ENCODE peak calls at places on chromosomes 13 and 19, in four cellular contexts. One of them, this sample, is unnamed.

GRCh38 chr19:46745521-46746280 is at the start of gene FKRP:
- DNase-seq in IMR-90: no peak
- DNase-seq in left ventricle myocardium inferior: peak
- DNase-seq in GM12865: no peak
- DNase-seq in this sample: no peak

GRCh38 chr13:32246468-32246867 is 68.7 kb downstream of the ZAR1L start:
- DNase-seq in IMR-90: peak
- DNase-seq in left ventricle myocardium inferior: peak
- DNase-seq in GM12865: peak
- DNase-seq in this sample: peak

GRCh38 chr13:95684463-95684862 is 7.5 kb downstream of the DNAJC3 start:
- DNase-seq in IMR-90: no peak
- DNase-seq in left ventricle myocardium inferior: no peak
- DNase-seq in GM12865: no peak
- DNase-seq in this sample: no peak

GRCh38 chr19:34135401-34135800 is 36.9 kb upstream of the LSM14A start:
- DNase-seq in IMR-90: no peak
- DNase-seq in left ventricle myocardium inferior: no peak
- DNase-seq in GM12865: no peak
- DNase-seq in this sample: no peak

GRCh38 chr19:15399635-15400034 is 19.2 kb downstream of the AKAP8L start:
- DNase-seq in IMR-90: no peak
- DNase-seq in left ventricle myocardium inferior: no peak
- DNase-seq in GM12865: no peak
- DNase-seq in this sample: no peak

GRCh38 chr19:28508666-28509065 is 704.3 kb downstream of the UQCRFS1 start:
- DNase-seq in IMR-90: no peak
- DNase-seq in left ventricle myocardium inferior: no peak
- DNase-seq in GM12865: no peak
- DNase-seq in this sample: no peak

GRCh38 chr19:10305139-10305806 is 4.3 kb downstream of the ZGLP1 start:
- DNase-seq in IMR-90: peak
- DNase-seq in left ventricle myocardium inferior: no peak
- DNase-seq in GM12865: no peak
- DNase-seq in this sample: peak

GRCh38 chr19:13849991-13850909 is 26.7 kb upstream of the NANOS3 start:
- DNase-seq in IMR-90: peak
- DNase-seq in left ventricle myocardium inferior: peak
- DNase-seq in GM12865: peak
- DNase-seq in this sample: peak

GRCh38 chr19:7492142-7493055 is 3.6 kb upstream of the PEX11G start:
- DNase-seq in IMR-90: no peak
- DNase-seq in left ventricle myocardium inferior: no peak
- DNase-seq in GM12865: no peak
- DNase-seq in this sample: peak

GRCh38 chr19:11375143-11375948 is 880 bp downstream of the SWSAP1 start:
- DNase-seq in IMR-90: no peak
- DNase-seq in left ventricle myocardium inferior: peak
- DNase-seq in GM12865: peak
- DNase-seq in this sample: no peak

GRCh38 chr19:1104452-1105216 is 840 bp downstream of the GPX4 start:
- DNase-seq in IMR-90: peak
- DNase-seq in left ventricle myocardium inferior: peak
- DNase-seq in GM12865: peak
- DNase-seq in this sample: peak

GRCh38 chr13:77118134-77118533 is 91.2 kb upstream of the FBXL3 start:
- DNase-seq in IMR-90: no peak
- DNase-seq in left ventricle myocardium inferior: no peak
- DNase-seq in GM12865: no peak
- DNase-seq in this sample: no peak

GRCh38 chr19:888615-889385 is 4.2 kb downstream of the MED16 start:
- DNase-seq in IMR-90: no peak
- DNase-seq in left ventricle myocardium inferior: no peak
- DNase-seq in GM12865: peak
- DNase-seq in this sample: no peak

GRCh38 chr13:43405457-43405856 is 381.3 kb downstream of the ENOX1 start:
- DNase-seq in IMR-90: peak
- DNase-seq in left ventricle myocardium inferior: no peak
- DNase-seq in GM12865: no peak
- DNase-seq in this sample: peak

GRCh38 chr19:42143341-42144234 is 11.3 kb upstream of the POU2F2 start:
- DNase-seq in IMR-90: peak
- DNase-seq in left ventricle myocardium inferior: no peak
- DNase-seq in GM12865: no peak
- DNase-seq in this sample: peak

GRCh38 chr13:99301913-99302636 is 5.1 kb downstream of the GPR183 start:
- DNase-seq in IMR-90: no peak
- DNase-seq in left ventricle myocardium inferior: no peak
- DNase-seq in GM12865: no peak
- DNase-seq in this sample: no peak

GRCh38 chr19:10271543-10272086 is 695 bp downstream of the ICAM1 start:
- DNase-seq in IMR-90: peak
- DNase-seq in left ventricle myocardium inferior: no peak
- DNase-seq in GM12865: peak
- DNase-seq in this sample: no peak

GRCh38 chr13:42832341-42833153 is 51.2 kb downstream of the FAM216B start:
- DNase-seq in IMR-90: peak
- DNase-seq in left ventricle myocardium inferior: no peak
- DNase-seq in GM12865: no peak
- DNase-seq in this sample: peak

GRCh38 chr13:80251403-80251802 is 89.5 kb downstream of the SPRY2 start:
- DNase-seq in IMR-90: peak
- DNase-seq in left ventricle myocardium inferior: no peak
- DNase-seq in GM12865: peak
- DNase-seq in this sample: peak

GRCh38 chr19:676343-677105 is at the start of gene FSTL3:
- DNase-seq in IMR-90: no peak
- DNase-seq in left ventricle myocardium inferior: no peak
- DNase-seq in GM12865: no peak
- DNase-seq in this sample: no peak

GRCh38 chr13:109790951-109791605 is 4.7 kb upstream of the IRS2 start:
- DNase-seq in IMR-90: peak
- DNase-seq in left ventricle myocardium inferior: no peak
- DNase-seq in GM12865: no peak
- DNase-seq in this sample: peak

GRCh38 chr13:94233831-94234230 is 245.7 kb downstream of the DCT start:
- DNase-seq in IMR-90: no peak
- DNase-seq in left ventricle myocardium inferior: no peak
- DNase-seq in GM12865: no peak
- DNase-seq in this sample: no peak

GRCh38 chr19:10464456-10464855 is 38.7 kb downstream of the KEAP1 start:
- DNase-seq in IMR-90: no peak
- DNase-seq in left ventricle myocardium inferior: no peak
- DNase-seq in GM12865: no peak
- DNase-seq in this sample: no peak

GRCh38 chr19:56885173-56885679 is 44.7 kb upstream of the PEG3 start:
- DNase-seq in IMR-90: no peak
- DNase-seq in left ventricle myocardium inferior: no peak
- DNase-seq in GM12865: no peak
- DNase-seq in this sample: no peak

GRCh38 chr19:49592486-49593232 is 1.7 kb downstream of the PRR12 start:
- DNase-seq in IMR-90: no peak
- DNase-seq in left ventricle myocardium inferior: no peak
- DNase-seq in GM12865: peak
- DNase-seq in this sample: peak

GRCh38 chr13:113955235-113955634 is 18.6 kb downstream of the C13orf46 start:
- DNase-seq in IMR-90: no peak
- DNase-seq in left ventricle myocardium inferior: no peak
- DNase-seq in GM12865: no peak
- DNase-seq in this sample: no peak

GRCh38 chr13:35917252-35917941 is 213.8 kb downstream of the DCLK1 start:
- DNase-seq in IMR-90: no peak
- DNase-seq in left ventricle myocardium inferior: no peak
- DNase-seq in GM12865: peak
- DNase-seq in this sample: no peak

GRCh38 chr19:51272183-51272817 is 21.4 kb downstream of the SIGLECL1 start:
- DNase-seq in IMR-90: no peak
- DNase-seq in left ventricle myocardium inferior: no peak
- DNase-seq in GM12865: no peak
- DNase-seq in this sample: no peak

GRCh38 chr19:18364826-18365528 is 21.0 kb upstream of the GDF15 start:
- DNase-seq in IMR-90: peak
- DNase-seq in left ventricle myocardium inferior: peak
- DNase-seq in GM12865: no peak
- DNase-seq in this sample: peak

GRCh38 chr13:86020350-86021002 is 221.3 kb upstream of the SLITRK6 start:
- DNase-seq in IMR-90: peak
- DNase-seq in left ventricle myocardium inferior: no peak
- DNase-seq in GM12865: no peak
- DNase-seq in this sample: peak

GRCh38 chr13:50069255-50069654 is 54.0 kb downstream of the KCNRG start:
- DNase-seq in IMR-90: peak
- DNase-seq in left ventricle myocardium inferior: no peak
- DNase-seq in GM12865: no peak
- DNase-seq in this sample: peak

GRCh38 chr19:30229524-30230174 is 142.5 kb upstream of the ZNF536 start:
- DNase-seq in IMR-90: peak
- DNase-seq in left ventricle myocardium inferior: no peak
- DNase-seq in GM12865: no peak
- DNase-seq in this sample: no peak

DNA sequence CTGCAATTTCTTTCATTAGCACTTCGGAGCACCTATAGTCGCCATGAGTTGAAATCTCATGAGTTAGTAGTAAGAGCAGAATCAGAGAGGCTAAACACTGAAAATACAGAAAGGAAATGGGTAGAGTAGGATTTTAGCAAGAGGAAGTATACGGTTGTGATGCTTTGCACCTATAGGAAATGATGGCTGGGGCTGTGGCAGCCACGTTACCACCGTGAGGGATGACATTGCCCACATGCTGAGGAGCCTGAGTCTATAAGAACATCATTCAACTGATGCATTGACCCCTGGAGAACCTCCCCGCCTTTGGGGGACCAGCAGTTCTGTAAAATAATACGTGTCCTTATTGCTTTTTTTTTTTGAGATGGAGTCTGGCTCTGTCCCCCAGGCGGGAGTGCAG is 20.4 kb downstream of the FAM187B start:
- DNase-seq in IMR-90: no peak
- DNase-seq in left ventricle myocardium inferior: no peak
- DNase-seq in GM12865: no peak
- DNase-seq in this sample: no peak
- H3K4me3 ChIP-seq in IMR-90: no peak
- H3K4me3 ChIP-seq in left ventricle myocardium inferior: no peak
- H3K4me3 ChIP-seq in GM12865: no peak
- H3K4me3 ChIP-seq in this sample: no peak

DNA sequence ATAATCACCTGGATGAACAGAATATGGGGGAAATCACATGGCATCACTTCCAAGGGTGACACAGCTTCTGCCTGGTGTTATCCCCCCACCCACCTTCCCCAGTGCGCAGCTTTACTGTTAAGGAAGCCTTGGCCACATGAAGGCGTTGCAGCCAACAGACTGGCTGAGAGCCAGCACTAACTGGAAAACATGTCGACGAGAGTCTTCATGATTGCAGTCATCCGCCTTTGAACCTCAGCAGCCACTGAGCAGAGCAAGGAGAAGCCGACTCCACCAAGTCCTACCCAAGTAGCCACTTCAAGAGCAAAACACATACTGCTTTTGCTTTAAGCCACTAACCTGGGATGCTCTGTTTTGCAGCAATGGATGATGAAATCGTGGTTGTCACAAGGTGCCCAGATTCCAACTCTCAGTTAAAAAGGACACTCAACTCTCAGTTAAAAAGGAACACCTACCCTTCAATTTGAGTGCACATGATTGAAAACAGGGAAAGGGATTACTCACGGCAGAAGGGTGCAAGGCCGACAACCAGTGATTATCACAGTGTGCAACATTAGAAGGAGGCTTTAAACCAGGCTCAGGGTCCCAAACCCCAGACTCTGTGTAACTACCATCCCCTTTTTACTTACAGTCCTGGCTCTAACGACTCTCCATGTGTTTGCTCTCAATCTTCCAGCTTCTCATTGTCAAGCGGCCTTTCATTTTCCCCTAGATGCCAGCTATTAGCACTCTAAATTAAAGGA is 149.1 kb downstream of the KLF12 start:
- DNase-seq in IMR-90: no peak
- DNase-seq in left ventricle myocardium inferior: peak
- DNase-seq in GM12865: no peak
- DNase-seq in this sample: no peak
- TF ChIP-seq CTCF in IMR-90: no peak
- TF ChIP-seq CTCF in left ventricle myocardium inferior: no peak
- TF ChIP-seq CTCF in GM12865: no peak
- TF ChIP-seq CTCF in this sample: no peak

DNA sequence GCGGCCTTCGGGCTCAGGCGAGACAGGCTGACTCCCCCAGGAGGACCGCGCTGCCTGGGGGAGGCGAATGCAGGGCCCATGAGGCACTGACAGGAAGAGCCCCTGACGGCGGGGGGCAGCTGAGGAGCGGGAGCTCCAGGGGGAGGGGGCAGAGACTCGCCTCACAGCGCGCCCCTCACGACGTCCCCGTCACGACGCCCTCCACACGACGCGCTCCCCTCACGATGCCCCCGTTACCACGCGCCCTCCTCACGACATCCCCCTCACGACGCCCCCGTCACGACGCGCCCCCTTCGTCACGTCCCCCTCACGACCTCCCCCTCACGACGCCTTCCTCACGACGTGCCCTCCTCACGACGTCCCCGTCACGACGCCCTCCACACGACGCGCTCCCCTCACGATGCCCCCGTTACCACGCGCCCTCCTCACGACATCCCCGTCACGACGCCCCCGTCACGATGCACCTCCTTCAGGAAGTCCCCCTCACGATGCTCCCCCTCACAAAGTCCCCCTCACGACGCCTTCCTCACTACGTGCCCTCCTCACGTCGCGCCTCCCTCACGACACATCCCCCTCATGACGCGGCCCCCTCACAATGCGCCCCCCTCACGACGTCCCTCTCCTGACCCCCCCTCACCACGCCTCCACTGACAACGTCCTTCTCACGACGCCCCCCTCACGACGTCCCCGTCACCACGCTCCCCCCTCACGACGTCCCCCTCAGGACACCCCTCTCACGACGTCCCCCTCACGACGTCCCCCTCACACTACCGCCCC is 99.6 kb downstream of the ING1 start:
- DNase-seq in IMR-90: no peak
- DNase-seq in left ventricle myocardium inferior: no peak
- DNase-seq in GM12865: no peak
- DNase-seq in this sample: no peak
- H3K4me3 ChIP-seq in IMR-90: no peak
- H3K4me3 ChIP-seq in left ventricle myocardium inferior: peak
- H3K4me3 ChIP-seq in GM12865: no peak
- H3K4me3 ChIP-seq in this sample: peak

GRCh38 chr19:38675611-38676010 is 28.2 kb downstream of the ACTN4 start:
- DNase-seq in IMR-90: no peak
- DNase-seq in left ventricle myocardium inferior: no peak
- DNase-seq in GM12865: peak
- DNase-seq in this sample: no peak
- TF ChIP-seq CTCF in IMR-90: no peak
- TF ChIP-seq CTCF in left ventricle myocardium inferior: no peak
- TF ChIP-seq CTCF in GM12865: no peak
- TF ChIP-seq CTCF in this sample: no peak

This sample was measured in fibroblast of mammary gland.